ENCODE peak calls at places on chromosomes 16 and 17, in seven cellular contexts. Y, I, N, R, O, S and M are unnamed samples.

GRCh38 chr16:51164167-51164566 is 13.1 kb upstream of the SALL1 start:
- DNase-seq in I (no peak), O (no peak), R (no peak), N (no peak), Y (peak), S (no peak), M (no peak)

GRCh38 chr17:3964203-3965122 is at the start of gene ATP2A3:
- DNase-seq in R (peak), Y (no peak), I (peak), S (no peak), N (no peak), O (no peak), M (no peak)

GRCh38 chr16:50271148-50272041 is 5.0 kb downstream of the ADCY7 start:
- DNase-seq in R (no peak), O (no peak), S (no peak), N (no peak), I (no peak), Y (no peak), M (no peak)

GRCh38 chr17:40091691-40092397 is 8.5 kb downstream of the NR1D1 start:
- DNase-seq in I (no peak), N (peak), Y (no peak), O (no peak), R (no peak), S (no peak), M (peak)

GRCh38 chr17:40107266-40107980 is 7.0 kb upstream of the NR1D1 start:
- DNase-seq in O (no peak), R (no peak), N (peak), Y (no peak), I (no peak), S (no peak), M (peak)

GRCh38 chr16:23013484-23013883 is 135.8 kb downstream of the USP31 start:
- DNase-seq in O (no peak), I (no peak), S (peak), R (peak), Y (no peak), N (no peak), M (no peak)

GRCh38 chr17:11899494-11899893 is 97.8 kb downstream of the ZNF18 start:
- DNase-seq in O (no peak), Y (no peak), R (no peak), N (no peak), S (no peak), I (no peak), M (peak)

GRCh38 chr17:74833501-74834361 is 26.0 kb downstream of the GRIN2C start:
- DNase-seq in S (no peak), N (peak), O (no peak), I (no peak), Y (peak), R (no peak), M (no peak)

GRCh38 chr16:73019456-73020362 is 28.2 kb downstream of the ZFHX3 start:
- DNase-seq in N (peak), I (no peak), R (no peak), S (peak), Y (peak), O (no peak), M (no peak)

GRCh38 chr16:83968891-83969672 is 1.0 kb downstream of the NECAB2 start:
- DNase-seq in N (no peak), Y (no peak), R (no peak), S (no peak), I (no peak), O (no peak), M (no peak)

GRCh38 chr16:85460983-85461813 is 151.9 kb upstream of the GSE1 start:
- DNase-seq in I (no peak), S (no peak), Y (no peak), N (peak), O (no peak), R (no peak), M (peak)

GRCh38 chr17:63120406-63120805 is 154.4 kb downstream of the TANC2 start:
- DNase-seq in O (no peak), R (no peak), Y (peak), I (no peak), S (no peak), N (no peak), M (no peak)

GRCh38 chr17:14118951-14119350 is 49.6 kb downstream of the COX10 start:
- DNase-seq in Y (no peak), N (no peak), S (no peak), I (no peak), O (no peak), R (no peak), M (no peak)

GRCh38 chr16:19105891-19106624 is 7.7 kb upstream of the ITPRIPL2 start:
- DNase-seq in Y (no peak), S (no peak), R (no peak), N (no peak), O (no peak), I (no peak), M (no peak)

GRCh38 chr17:46764709-46765401 is 53.6 kb downstream of the WNT3 start:
- DNase-seq in N (peak), R (no peak), I (no peak), O (no peak), Y (peak), S (peak), M (no peak)

GRCh38 chr16:23679986-23680336 is 1.3 kb downstream of the PLK1 start:
- DNase-seq in N (no peak), Y (no peak), S (no peak), O (no peak), R (no peak), I (no peak), M (no peak)

GRCh38 chr17:15123593-15124590 is 141.2 kb downstream of the PMP22 start:
- DNase-seq in I (no peak), N (no peak), O (no peak), S (no peak), R (no peak), Y (peak), M (no peak)

GRCh38 chr16:53152321-53152720 is 97.5 kb downstream of the CHD9 start:
- DNase-seq in I (no peak), N (no peak), S (no peak), Y (no peak), O (no peak), R (no peak), M (no peak)

GRCh38 chr17:43211480-43212402 is at the start of gene TMEM106A:
- DNase-seq in S (peak), I (peak), O (peak), Y (peak), R (peak), N (peak), M (peak)

DNA sequence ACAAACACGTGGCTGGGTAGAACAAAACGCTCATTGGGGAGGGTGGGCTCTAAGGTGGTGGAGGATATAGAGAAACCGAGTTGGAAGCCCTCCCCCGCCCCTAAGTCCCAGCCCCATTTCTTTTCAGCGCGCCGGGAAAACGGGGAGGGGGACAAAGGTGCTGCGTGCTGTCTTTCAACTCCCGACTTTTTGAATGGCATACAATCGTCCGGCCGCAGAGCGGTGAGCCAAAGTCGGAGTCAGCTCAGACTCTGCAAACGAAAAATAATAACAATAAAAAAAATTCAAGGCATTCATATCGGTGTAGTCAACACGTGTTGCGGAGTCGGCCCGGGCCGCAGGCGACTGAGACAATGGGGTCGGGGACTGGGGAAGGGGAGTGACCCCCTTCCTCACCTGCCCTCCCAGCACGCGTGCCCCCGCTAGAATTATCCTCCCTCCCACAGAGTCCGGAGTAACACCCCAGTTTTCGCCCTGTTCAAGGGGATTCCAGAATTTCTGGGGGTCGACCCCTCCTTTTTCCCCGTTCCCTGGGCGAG is 1.8 kb upstream of the IGF2BP1 start:
- DNase-seq in I (no peak), R (peak), S (peak), Y (no peak), O (no peak), N (no peak), M (no peak)
- TF ChIP-seq CTCF in I (no peak), R (no peak), S (no peak), Y (no peak), O (no peak), N (no peak), M (no peak)

GRCh38 chr17:50630524-50631194 is 4.0 kb upstream of the ABCC3 start:
- DNase-seq in S (peak), R (peak), I (peak), Y (no peak), O (no peak), N (peak), M (no peak)
- TF ChIP-seq CTCF in S (peak), R (peak), I (peak), Y (peak), O (peak), N (peak), M (peak)

GRCh38 chr17:82297280-82297803 is 20.1 kb downstream of the CD7 start:
- DNase-seq in R (no peak), S (peak), N (peak), O (peak), I (peak), Y (peak), M (peak)

GRCh38 chr17:82299452-82299851 is 18.0 kb downstream of the CD7 start:
- DNase-seq in N (no peak), R (no peak), I (no peak), Y (no peak), S (no peak), O (no peak), M (no peak)

GRCh38 chr17:82296511-82297279 is 20.7 kb downstream of the CD7 start:
- DNase-seq in Y (no peak), I (no peak), S (no peak), R (no peak), N (no peak), O (no peak), M (peak)

GRCh38 chr17:82298538-82299421 is 18.6 kb downstream of the CD7 start:
- DNase-seq in I (no peak), R (no peak), S (no peak), O (no peak), N (no peak), Y (no peak), M (no peak)

GRCh38 chr17:82297804-82298537 is 19.4 kb downstream of the CD7 start:
- DNase-seq in R (no peak), O (peak), N (peak), Y (peak), I (peak), S (peak), M (peak)
- TF ChIP-seq CTCF in R (no peak), O (no peak), N (no peak), Y (no peak), I (no peak), S (no peak), M (no peak)

GRCh38 chr16:24801761-24802302 is 43.9 kb upstream of the SLC5A11 start:
- DNase-seq in N (no peak), S (no peak), Y (no peak), R (no peak), O (no peak), I (no peak), M (no peak)

GRCh38 chr16:24805484-24805883 is 40.3 kb upstream of the SLC5A11 start:
- DNase-seq in S (no peak), I (no peak), Y (no peak), N (no peak), O (no peak), R (no peak), M (no peak)

GRCh38 chr16:24800586-24800985 is 45.2 kb upstream of the SLC5A11 start:
- DNase-seq in Y (peak), N (no peak), R (no peak), S (peak), O (no peak), I (no peak), M (no peak)
- TF ChIP-seq CTCF in Y (peak), N (no peak), R (no peak), S (peak), O (no peak), I (no peak), M (no peak)

GRCh38 chr17:16506188-16506587 is 14.2 kb upstream of the LRRC75A start:
- DNase-seq in O (no peak), N (no peak), R (no peak), Y (no peak), I (no peak), S (no peak), M (no peak)

GRCh38 chr17:16512011-16512410 is 20.0 kb upstream of the LRRC75A start:
- DNase-seq in N (no peak), O (no peak), S (no peak), R (no peak), Y (peak), I (no peak), M (no peak)

GRCh38 chr17:16511515-16511914 is 19.5 kb upstream of the LRRC75A start:
- DNase-seq in Y (no peak), R (no peak), N (no peak), O (no peak), I (no peak), S (no peak), M (no peak)

GRCh38 chr17:16504974-16505373 is 13.0 kb upstream of the LRRC75A start:
- DNase-seq in Y (no peak), N (no peak), S (no peak), O (no peak), R (no peak), I (no peak), M (no peak)

DNA sequence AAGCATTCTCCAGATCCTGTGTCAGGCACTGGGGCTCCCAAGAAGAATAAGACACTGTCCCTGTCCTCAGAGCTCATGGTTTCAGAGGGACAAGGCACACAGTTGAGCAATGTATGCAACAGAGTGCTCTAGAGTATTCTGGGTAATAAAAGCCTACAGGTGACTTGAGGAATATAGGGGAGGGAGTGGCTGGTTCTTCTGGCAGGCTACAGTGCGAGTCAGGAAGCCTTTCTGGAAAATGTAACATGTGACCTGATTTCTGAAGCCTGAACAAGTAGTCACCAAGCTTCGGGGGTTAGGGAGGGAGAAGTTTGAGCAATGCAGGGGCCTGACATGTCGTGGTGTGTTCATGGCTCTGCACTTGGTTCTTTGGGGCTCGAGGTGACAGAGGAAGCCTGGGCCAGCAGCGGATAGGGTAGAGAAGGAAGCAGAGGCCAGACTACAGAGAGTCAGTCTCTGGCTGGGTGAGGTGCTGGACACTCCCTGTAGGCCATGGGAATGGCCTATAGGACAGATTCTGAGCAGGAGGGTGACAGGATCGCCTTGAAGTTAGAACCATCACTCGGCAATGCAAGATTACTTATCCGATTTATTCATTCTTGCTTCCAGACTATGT is 16.0 kb upstream of the LRRC75A start:
- DNase-seq in N (no peak), Y (no peak), S (no peak), O (no peak), I (no peak), R (no peak), M (no peak)
- TF ChIP-seq CTCF in N (no peak), Y (no peak), S (no peak), O (no peak), I (no peak), R (no peak), M (no peak)

DNA sequence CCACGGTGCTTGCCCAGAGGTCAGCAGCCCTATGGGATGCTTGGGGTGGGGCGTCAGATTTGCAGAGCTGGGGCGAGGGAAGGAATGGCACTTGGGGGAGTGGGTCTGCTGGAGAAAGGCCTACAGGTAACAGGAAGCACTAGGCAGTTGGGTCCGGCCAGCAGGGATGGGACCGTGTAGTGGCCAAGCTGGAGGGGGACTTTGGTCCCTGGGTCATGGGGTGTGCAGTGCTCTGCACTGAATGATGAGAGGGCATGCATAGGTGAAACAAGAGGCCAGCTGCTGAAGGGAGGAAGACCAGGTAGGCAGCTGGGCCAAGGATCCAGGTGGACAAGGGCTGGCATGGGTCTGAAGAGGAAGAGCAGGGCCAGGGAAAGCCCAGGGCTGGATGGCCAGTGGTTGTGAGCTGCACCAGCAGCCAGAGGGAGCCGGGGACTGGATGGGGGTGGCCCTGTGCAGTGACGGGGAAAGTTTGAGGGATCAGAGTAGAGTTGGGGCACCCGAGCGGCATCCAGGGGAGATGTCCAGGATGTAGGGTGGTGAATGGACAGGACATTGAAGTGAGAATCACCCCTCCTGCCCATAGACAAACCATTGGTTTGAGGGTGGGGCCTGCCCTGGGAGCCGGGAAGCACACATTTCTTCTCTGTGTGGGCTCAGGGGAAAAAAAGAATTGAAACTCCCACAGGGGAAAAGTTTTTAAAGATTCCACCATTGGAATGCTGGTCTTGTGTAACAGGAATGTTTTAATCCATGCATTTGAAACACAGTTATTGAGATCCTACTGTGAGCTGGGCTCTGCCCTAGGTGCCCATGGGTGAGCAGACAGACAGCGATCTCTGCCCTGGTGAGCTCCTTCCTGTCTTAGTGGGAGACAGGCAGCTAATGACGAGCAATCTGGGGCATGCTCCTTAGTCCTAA is 25.1 kb downstream of the RAI1 start:
- DNase-seq in N (no peak), O (no peak), R (no peak), S (no peak), Y (no peak), I (no peak), M (no peak)
- TF ChIP-seq CTCF in N (no peak), O (no peak), R (no peak), S (no peak), Y (peak), I (no peak), M (no peak)

DNA sequence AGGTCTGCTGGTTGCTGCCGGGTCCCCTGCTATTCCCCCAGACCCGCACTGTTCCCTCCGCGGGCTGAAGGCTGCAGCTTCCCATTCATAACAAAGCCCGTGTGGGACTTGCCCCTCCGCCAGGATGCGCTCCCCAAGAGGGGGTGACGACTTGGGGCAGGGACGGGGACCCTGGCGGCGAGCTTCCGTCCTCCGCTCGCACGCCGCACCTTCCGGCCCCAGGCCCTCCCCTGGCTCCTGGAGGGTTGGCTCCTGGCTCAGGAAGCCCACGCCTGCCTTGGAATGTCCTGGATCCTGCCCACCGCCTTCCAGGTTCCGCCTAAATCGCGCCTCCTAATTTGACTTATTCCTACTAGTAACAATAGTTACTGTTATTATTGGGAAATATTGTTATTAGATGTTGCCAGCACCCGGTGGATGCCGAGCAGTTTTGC is 1.1 kb upstream of the TFAP4 start:
- DNase-seq in Y (no peak), S (peak), I (peak), N (no peak), R (peak), O (no peak), M (peak)
- TF ChIP-seq CTCF in Y (peak), S (peak), I (no peak), N (no peak), R (peak), O (no peak), M (peak)

GRCh38 chr17:81429813-81430510 is 34.7 kb downstream of the BAHCC1 start:
- DNase-seq in R (no peak), Y (peak), S (no peak), I (no peak), O (no peak), N (no peak), M (peak)
- TF ChIP-seq CTCF in R (no peak), Y (peak), S (peak), I (no peak), O (peak), N (no peak), M (peak)

GRCh38 chr17:6800422-6801027 is 24.5 kb downstream of the FBXO39 start:
- DNase-seq in N (no peak), Y (no peak), O (no peak), I (no peak), R (no peak), S (peak), M (no peak)
- TF ChIP-seq CTCF in N (no peak), Y (no peak), O (no peak), I (no peak), R (no peak), S (peak), M (no peak)

GRCh38 chr17:76732734-76733617 is 4.2 kb downstream of the SRSF2 start:
- DNase-seq in S (no peak), N (no peak), I (no peak), O (no peak), Y (no peak), R (no peak), M (no peak)
- TF ChIP-seq CTCF in S (no peak), N (no peak), I (no peak), O (no peak), Y (no peak), R (no peak), M (no peak)